ENCODE peak calls at places on chromosomes 4 and X, in six cellular contexts. One of them, this sample, is unnamed.

GRCh38 chr4:54384563-54384962 is 155.5 kb downstream of the PDGFRA start:
- DNase-seq in pancreas: no peak
- DNase-seq in psoas muscle: no peak
- DNase-seq in tibial nerve: no peak
- DNase-seq in mesenchymal stem cell: peak; percentile 33
- DNase-seq in HAP-1: no peak
- DNase-seq in this sample: no peak

GRCh38 chr4:145786261-145786660 is 106.3 kb downstream of the C4orf51 start:
- DNase-seq in psoas muscle: no peak
- DNase-seq in pancreas: no peak
- DNase-seq in tibial nerve: no peak
- DNase-seq in mesenchymal stem cell: no peak
- DNase-seq in HAP-1: no peak
- DNase-seq in this sample: no peak

GRCh38 chr4:102623622-102624021 is 122.5 kb downstream of the NFKB1 start:
- DNase-seq in mesenchymal stem cell: peak; percentile 52
- DNase-seq in HAP-1: peak; percentile 14
- DNase-seq in pancreas: no peak
- DNase-seq in psoas muscle: no peak
- DNase-seq in tibial nerve: no peak
- DNase-seq in this sample: peak; percentile 54

GRCh38 chrX:3711331-3711917 is 2.0 kb downstream of the PRKX start:
- DNase-seq in tibial nerve: no peak
- DNase-seq in HAP-1: no peak
- DNase-seq in psoas muscle: peak; percentile 54
- DNase-seq in mesenchymal stem cell: no peak
- DNase-seq in pancreas: no peak
- DNase-seq in this sample: no peak

GRCh38 chrX:130005408-130005807 is 23.0 kb downstream of the BCORL1 start:
- DNase-seq in tibial nerve: no peak
- DNase-seq in psoas muscle: no peak
- DNase-seq in HAP-1: no peak
- DNase-seq in mesenchymal stem cell: no peak
- DNase-seq in pancreas: no peak
- DNase-seq in this sample: no peak

GRCh38 chr4:114263233-114263632 is 283.8 kb upstream of the ARSJ start:
- DNase-seq in mesenchymal stem cell: peak; percentile 35
- DNase-seq in HAP-1: no peak
- DNase-seq in pancreas: no peak
- DNase-seq in tibial nerve: no peak
- DNase-seq in psoas muscle: no peak
- DNase-seq in this sample: peak; percentile 28

GRCh38 chrX:150184487-150184886 is 178.6 kb upstream of the MAMLD1 start:
- DNase-seq in psoas muscle: no peak
- DNase-seq in pancreas: no peak
- DNase-seq in tibial nerve: no peak
- DNase-seq in HAP-1: no peak
- DNase-seq in mesenchymal stem cell: no peak
- DNase-seq in this sample: peak; percentile 8

GRCh38 chr4:103753868-103754653 is 34.3 kb upstream of the TACR3 start:
- DNase-seq in HAP-1: no peak
- DNase-seq in pancreas: no peak
- DNase-seq in tibial nerve: no peak
- DNase-seq in mesenchymal stem cell: no peak
- DNase-seq in psoas muscle: no peak
- DNase-seq in this sample: no peak

GRCh38 chrX:85243155-85243554 is 424 bp downstream of the SATL1 start:
- DNase-seq in psoas muscle: no peak
- DNase-seq in mesenchymal stem cell: peak; percentile 3
- DNase-seq in HAP-1: no peak
- DNase-seq in pancreas: no peak
- DNase-seq in tibial nerve: no peak
- DNase-seq in this sample: no peak

GRCh38 chr4:67288964-67289363 is 256.3 kb downstream of the CENPC start:
- DNase-seq in tibial nerve: no peak
- DNase-seq in HAP-1: peak; percentile 23
- DNase-seq in psoas muscle: no peak
- DNase-seq in pancreas: no peak
- DNase-seq in mesenchymal stem cell: peak; percentile 25
- DNase-seq in this sample: peak; percentile 7

GRCh38 chrX:97705936-97706335 is 822.2 kb downstream of the RPA4 start:
- DNase-seq in psoas muscle: no peak
- DNase-seq in tibial nerve: no peak
- DNase-seq in pancreas: no peak
- DNase-seq in mesenchymal stem cell: peak; percentile 4
- DNase-seq in HAP-1: no peak
- DNase-seq in this sample: no peak

GRCh38 chrX:42783456-42783855 is 5.5 kb upstream of the PPP1R2C start:
- DNase-seq in HAP-1: no peak
- DNase-seq in psoas muscle: no peak
- DNase-seq in pancreas: no peak
- DNase-seq in tibial nerve: no peak
- DNase-seq in mesenchymal stem cell: peak; percentile 22
- DNase-seq in this sample: no peak

GRCh38 chr4:40228497-40229365 is 31.9 kb downstream of the RHOH start:
- DNase-seq in pancreas: no peak
- DNase-seq in HAP-1: no peak
- DNase-seq in mesenchymal stem cell: peak; percentile 11
- DNase-seq in tibial nerve: no peak
- DNase-seq in psoas muscle: no peak
- DNase-seq in this sample: no peak

GRCh38 chr4:21885241-21885640 is 63.3 kb downstream of the KCNIP4 start:
- DNase-seq in tibial nerve: no peak
- DNase-seq in pancreas: no peak
- DNase-seq in psoas muscle: no peak
- DNase-seq in mesenchymal stem cell: peak; percentile 21
- DNase-seq in HAP-1: no peak
- DNase-seq in this sample: no peak

GRCh38 chr4:115537387-115537786 is 424.0 kb upstream of the NDST4 start:
- DNase-seq in tibial nerve: no peak
- DNase-seq in psoas muscle: no peak
- DNase-seq in mesenchymal stem cell: peak; percentile 12
- DNase-seq in pancreas: no peak
- DNase-seq in HAP-1: peak; percentile 35
- DNase-seq in this sample: no peak

GRCh38 chr4:168797176-168797575 is 212.9 kb downstream of the CBR4 start:
- DNase-seq in tibial nerve: no peak
- DNase-seq in mesenchymal stem cell: peak; percentile 91
- DNase-seq in psoas muscle: no peak
- DNase-seq in HAP-1: no peak
- DNase-seq in pancreas: no peak
- DNase-seq in this sample: no peak

GRCh38 chr4:111988514-111988913 is 156.7 kb upstream of the FAM241A start:
- DNase-seq in mesenchymal stem cell: no peak
- DNase-seq in psoas muscle: no peak
- DNase-seq in HAP-1: no peak
- DNase-seq in tibial nerve: no peak
- DNase-seq in pancreas: no peak
- DNase-seq in this sample: no peak

GRCh38 chr4:124030038-124030638 is 633.5 kb downstream of the SPRY1 start:
- DNase-seq in tibial nerve: no peak
- DNase-seq in psoas muscle: no peak
- DNase-seq in mesenchymal stem cell: peak; percentile 24
- DNase-seq in pancreas: no peak
- DNase-seq in HAP-1: no peak
- DNase-seq in this sample: no peak

GRCh38 chr4:37762294-37763163 is 64.0 kb upstream of the PGM2 start:
- DNase-seq in psoas muscle: no peak
- DNase-seq in pancreas: no peak
- DNase-seq in mesenchymal stem cell: peak; percentile 57
- DNase-seq in tibial nerve: no peak
- DNase-seq in HAP-1: no peak
- DNase-seq in this sample: no peak

GRCh38 chr4:37891221-37892159 is 606 bp downstream of the TBC1D1 start:
- DNase-seq in HAP-1: peak; percentile 7
- DNase-seq in psoas muscle: peak; percentile 74
- DNase-seq in tibial nerve: no peak
- DNase-seq in pancreas: no peak
- DNase-seq in mesenchymal stem cell: peak; percentile 14
- DNase-seq in this sample: no peak

GRCh38 chr4:75637827-75638226 is 7.5 kb upstream of the CDKL2 start:
- DNase-seq in mesenchymal stem cell: no peak
- DNase-seq in psoas muscle: no peak
- DNase-seq in pancreas: no peak
- DNase-seq in tibial nerve: no peak
- DNase-seq in HAP-1: no peak
- DNase-seq in this sample: no peak

GRCh38 chr4:186757696-186758330 is 34.2 kb upstream of the FAT1 start:
- DNase-seq in pancreas: no peak
- DNase-seq in tibial nerve: no peak
- DNase-seq in psoas muscle: no peak
- DNase-seq in HAP-1: no peak
- DNase-seq in mesenchymal stem cell: no peak
- DNase-seq in this sample: no peak

GRCh38 chr4:142567199-142567598 is 278.9 kb downstream of the INPP4B start:
- DNase-seq in tibial nerve: no peak
- DNase-seq in psoas muscle: no peak
- DNase-seq in pancreas: no peak
- DNase-seq in mesenchymal stem cell: no peak
- DNase-seq in HAP-1: no peak
- DNase-seq in this sample: no peak

GRCh38 chr4:145452447-145453162 is 29.0 kb upstream of the SMAD1 start:
- DNase-seq in mesenchymal stem cell: no peak
- DNase-seq in pancreas: no peak
- DNase-seq in HAP-1: no peak
- DNase-seq in tibial nerve: no peak
- DNase-seq in psoas muscle: no peak
- DNase-seq in this sample: no peak

GRCh38 chrX:68832101-68832416 is 3.2 kb downstream of the EFNB1 start:
- DNase-seq in HAP-1: peak; percentile 28
- DNase-seq in pancreas: no peak
- DNase-seq in mesenchymal stem cell: peak; percentile 81
- DNase-seq in psoas muscle: peak; percentile 67
- DNase-seq in tibial nerve: no peak
- DNase-seq in this sample: peak; percentile 28

GRCh38 chrX:152637649-152638442 is at the start of gene GABRQ:
- DNase-seq in psoas muscle: no peak
- DNase-seq in tibial nerve: no peak
- DNase-seq in pancreas: peak; percentile 53
- DNase-seq in HAP-1: peak; percentile 27
- DNase-seq in mesenchymal stem cell: no peak
- DNase-seq in this sample: peak; percentile 52

GRCh38 chrX:96480081-96480480 is 204.6 kb upstream of the DIAPH2 start:
- DNase-seq in HAP-1: no peak
- DNase-seq in mesenchymal stem cell: peak; percentile 13
- DNase-seq in tibial nerve: no peak
- DNase-seq in pancreas: no peak
- DNase-seq in psoas muscle: no peak
- DNase-seq in this sample: peak; percentile 12

GRCh38 chr4:173013232-173013932 is 155.2 kb upstream of the GALNT7 start:
- DNase-seq in HAP-1: peak; percentile 37
- DNase-seq in psoas muscle: no peak
- DNase-seq in tibial nerve: peak; percentile 29
- DNase-seq in mesenchymal stem cell: peak; percentile 64
- DNase-seq in pancreas: no peak
- DNase-seq in this sample: peak; percentile 55

GRCh38 chr4:116872308-116872707 is 213.1 kb downstream of the TRAM1L1 start:
- DNase-seq in psoas muscle: no peak
- DNase-seq in pancreas: no peak
- DNase-seq in mesenchymal stem cell: no peak
- DNase-seq in tibial nerve: no peak
- DNase-seq in HAP-1: no peak
- DNase-seq in this sample: no peak

DNA sequence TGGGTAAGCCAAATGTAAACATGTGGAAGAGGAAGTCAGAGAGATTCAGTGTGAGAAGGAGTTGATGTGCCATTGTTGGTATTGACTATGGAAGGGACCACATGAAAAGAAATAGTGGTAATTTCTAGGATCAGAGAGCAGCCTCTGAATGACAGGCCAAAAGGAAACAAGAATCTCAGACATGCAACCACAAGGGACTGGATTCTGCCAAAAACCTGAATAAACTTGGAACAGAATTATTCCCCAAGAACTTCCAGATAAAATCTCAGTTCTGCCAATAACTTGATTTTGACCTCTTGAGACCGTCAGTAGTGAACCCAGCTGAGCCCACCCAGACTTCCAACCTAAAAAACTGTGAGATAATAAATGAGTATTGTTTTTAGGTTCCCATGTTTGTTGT is 653.6 kb upstream of the NR3C2 start:
- DNase-seq in psoas muscle: no peak
- DNase-seq in tibial nerve: no peak
- DNase-seq in mesenchymal stem cell: no peak
- DNase-seq in HAP-1: no peak
- DNase-seq in pancreas: no peak
- DNase-seq in this sample: no peak
- H3K9me3 ChIP-seq in psoas muscle: peaks cover 17% of the 10 kb centered on the region
- H3K9me3 ChIP-seq in tibial nerve: peaks cover 46% of the 10 kb centered on the region
- H3K9me3 ChIP-seq in mesenchymal stem cell: peaks cover 14% of the 10 kb centered on the region
- H3K9me3 ChIP-seq in HAP-1: no peaks in the 10 kb centered on the region
- H3K9me3 ChIP-seq in pancreas: no peaks in the 10 kb centered on the region
- H3K9me3 ChIP-seq in this sample: no peaks in the 10 kb centered on the region

GRCh38 chr4:88359558-88359957 is 19.1 kb upstream of the HERC6 start:
- DNase-seq in pancreas: no peak
- DNase-seq in mesenchymal stem cell: no peak
- DNase-seq in psoas muscle: no peak
- DNase-seq in tibial nerve: no peak
- DNase-seq in HAP-1: no peak
- DNase-seq in this sample: no peak

GRCh38 chr4:88357262-88357661 is 21.4 kb upstream of the HERC6 start:
- DNase-seq in HAP-1: no peak
- DNase-seq in pancreas: no peak
- DNase-seq in mesenchymal stem cell: no peak
- DNase-seq in tibial nerve: no peak
- DNase-seq in psoas muscle: no peak
- DNase-seq in this sample: no peak

GRCh38 chr4:88360256-88360655 is 18.4 kb upstream of the HERC6 start:
- DNase-seq in mesenchymal stem cell: no peak
- DNase-seq in HAP-1: no peak
- DNase-seq in tibial nerve: no peak
- DNase-seq in psoas muscle: no peak
- DNase-seq in pancreas: no peak
- DNase-seq in this sample: no peak

GRCh38 chr4:88353324-88353723 is 25.3 kb upstream of the HERC6 start:
- DNase-seq in mesenchymal stem cell: no peak
- DNase-seq in HAP-1: no peak
- DNase-seq in psoas muscle: no peak
- DNase-seq in tibial nerve: no peak
- DNase-seq in pancreas: no peak
- DNase-seq in this sample: no peak

GRCh38 chr4:88356771-88357170 is 21.9 kb upstream of the HERC6 start:
- DNase-seq in HAP-1: no peak
- DNase-seq in psoas muscle: no peak
- DNase-seq in mesenchymal stem cell: no peak
- DNase-seq in tibial nerve: no peak
- DNase-seq in pancreas: no peak
- DNase-seq in this sample: no peak
- H3K9me3 ChIP-seq in HAP-1: no peaks in the 10 kb centered on the region
- H3K9me3 ChIP-seq in psoas muscle: no peaks in the 10 kb centered on the region
- H3K9me3 ChIP-seq in mesenchymal stem cell: no peaks in the 10 kb centered on the region
- H3K9me3 ChIP-seq in tibial nerve: peaks cover 11% of the 10 kb centered on the region
- H3K9me3 ChIP-seq in pancreas: no peaks in the 10 kb centered on the region
- H3K9me3 ChIP-seq in this sample: peaks cover 3% of the 10 kb centered on the region

GRCh38 chrX:19245711-19246269 is 97.9 kb upstream of the PDHA1 start:
- DNase-seq in tibial nerve: no peak
- DNase-seq in psoas muscle: no peak
- DNase-seq in pancreas: no peak
- DNase-seq in mesenchymal stem cell: no peak
- DNase-seq in HAP-1: no peak
- DNase-seq in this sample: no peak
- H3K9me3 ChIP-seq in tibial nerve: no peaks in the 10 kb centered on the region
- H3K9me3 ChIP-seq in psoas muscle: peaks cover under 1% of the 10 kb centered on the region
- H3K9me3 ChIP-seq in pancreas: no peaks in the 10 kb centered on the region
- H3K9me3 ChIP-seq in mesenchymal stem cell: peaks cover 6% of the 10 kb centered on the region
- H3K9me3 ChIP-seq in HAP-1: no peaks in the 10 kb centered on the region
- H3K9me3 ChIP-seq in this sample: no peaks in the 10 kb centered on the region

GRCh38 chrX:33205321-33205720 is 6.0 kb downstream of the DMD start:
- DNase-seq in psoas muscle: no peak
- DNase-seq in pancreas: no peak
- DNase-seq in tibial nerve: no peak
- DNase-seq in mesenchymal stem cell: no peak
- DNase-seq in HAP-1: no peak
- DNase-seq in this sample: no peak
- H3K9me3 ChIP-seq in psoas muscle: no peaks in the 10 kb centered on the region
- H3K9me3 ChIP-seq in pancreas: no peaks in the 10 kb centered on the region
- H3K9me3 ChIP-seq in tibial nerve: no peaks in the 10 kb centered on the region
- H3K9me3 ChIP-seq in mesenchymal stem cell: no peaks in the 10 kb centered on the region
- H3K9me3 ChIP-seq in HAP-1: no peaks in the 10 kb centered on the region
- H3K9me3 ChIP-seq in this sample: no peaks in the 10 kb centered on the region

This sample was measured in SJSA1.